ENCODE peak calls at places on chromosome 22, in seven cellular contexts. E is colonic mucosa, O is mammary epithelial cell, L is left ventricle myocardium inferior, I is SK-N-SH, B is pancreas, T is heart left ventricle. S is an unnamed sample.

GRCh38 chr22:46328797-46329196 is 6.7 kb upstream of the TRMU start:
- DNase-seq in E (no peak), O (no peak), L (no peak), I (no peak), B (peak), T (no peak), S (no peak)

GRCh38 chr22:44957267-44957905 is 52.4 kb downstream of the PHF21B start:
- DNase-seq in E (no peak), O (no peak), L (no peak), I (no peak), B (no peak), T (no peak), S (peak)

GRCh38 chr22:48710410-48710809 is 1117.3 kb downstream of the BRD1 start:
- DNase-seq in E (no peak), O (no peak), L (peak), I (no peak), B (no peak), T (no peak), S (no peak)

GRCh38 chr22:26792522-26792921 is 135.1 kb downstream of the MIAT start:
- DNase-seq in E (no peak), O (no peak), L (no peak), I (no peak), B (no peak), T (no peak), S (no peak)

GRCh38 chr22:32571764-32572163 is 97.2 kb downstream of the FBXO7 start:
- DNase-seq in E (no peak), O (no peak), L (no peak), I (no peak), B (no peak), T (no peak), S (no peak)

GRCh38 chr22:35637943-35638342 is 10.3 kb upstream of the APOL6 start:
- DNase-seq in E (no peak), O (no peak), L (no peak), I (no peak), B (no peak), T (no peak), S (no peak)

GRCh38 chr22:32780726-32781310 is 20.7 kb upstream of the TIMP3 start:
- DNase-seq in E (no peak), O (no peak), L (no peak), I (no peak), B (no peak), T (no peak), S (no peak)

GRCh38 chr22:50733521-50734342 is 4.3 kb upstream of the ACR start:
- DNase-seq in E (no peak), O (no peak), L (peak), I (peak), B (no peak), T (peak), S (no peak)

GRCh38 chr22:46602025-46602424 is 18.2 kb upstream of the GRAMD4 start:
- DNase-seq in E (no peak), O (no peak), L (peak), I (no peak), B (no peak), T (no peak), S (no peak)

GRCh38 chr22:41910599-41911291 is 4.1 kb downstream of the SHISA8 start:
- DNase-seq in E (no peak), O (no peak), L (peak), I (peak), B (no peak), T (no peak), S (peak)

GRCh38 chr22:35384973-35385588 is 4.2 kb downstream of the HMOX1 start:
- DNase-seq in E (no peak), O (no peak), L (no peak), I (no peak), B (no peak), T (no peak), S (no peak)

GRCh38 chr22:48585916-48586798 is 1241.5 kb downstream of the BRD1 start:
- DNase-seq in E (no peak), O (no peak), L (no peak), I (no peak), B (peak), T (peak), S (no peak)

GRCh38 chr22:31055322-31056159 is 25.6 kb upstream of the SMTN start:
- DNase-seq in E (peak), O (peak), L (peak), I (peak), B (peak), T (peak), S (peak)

GRCh38 chr22:31080848-31081649 is at the start of gene SMTN:
- DNase-seq in E (peak), O (peak), L (peak), I (peak), B (peak), T (peak), S (peak)

GRCh38 chr22:25746012-25746373 is 4.0 kb downstream of the MYO18B start:
- DNase-seq in E (no peak), O (peak), L (no peak), I (peak), B (no peak), T (no peak), S (no peak)

GRCh38 chr22:27804016-27804415 is 2.5 kb upstream of the MN1 start:
- DNase-seq in E (no peak), O (no peak), L (no peak), I (no peak), B (no peak), T (no peak), S (no peak)
- H3K27ac ChIP-seq in E (no peak), O (no peak), L (no peak), I (no peak), B (no peak), T (no peak), S (no peak)

DNA sequence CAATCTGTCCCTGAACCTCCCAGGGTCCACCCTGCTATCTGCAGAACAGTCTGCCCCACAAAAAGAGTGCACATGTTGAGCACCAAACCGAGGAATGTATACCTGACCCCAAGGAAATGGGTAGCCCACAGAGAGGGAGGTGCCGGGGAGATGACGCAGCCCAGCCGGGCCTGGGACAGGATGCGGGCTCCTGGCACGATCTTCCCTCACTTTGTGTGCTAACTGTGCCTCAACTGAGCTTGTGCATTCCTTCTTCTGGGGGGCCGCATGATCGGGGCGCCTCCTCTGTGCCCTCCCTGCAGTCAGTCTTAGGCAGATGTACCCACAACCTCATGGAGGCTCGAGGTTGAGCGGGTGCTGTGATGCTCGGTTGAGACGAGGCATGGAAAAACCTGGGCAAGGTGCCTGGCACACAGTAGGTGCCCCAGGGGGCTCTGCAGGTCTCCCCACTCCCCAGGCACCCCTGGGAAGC is 2.4 kb downstream of the GAS2L1 start:
- DNase-seq in E (no peak), O (peak), L (no peak), I (peak), B (peak), T (no peak), S (peak)
- H3K4me3 ChIP-seq in E (no peak), O (peak), L (peak), I (peak), B (no peak), T (peak), S (no peak)

DNA sequence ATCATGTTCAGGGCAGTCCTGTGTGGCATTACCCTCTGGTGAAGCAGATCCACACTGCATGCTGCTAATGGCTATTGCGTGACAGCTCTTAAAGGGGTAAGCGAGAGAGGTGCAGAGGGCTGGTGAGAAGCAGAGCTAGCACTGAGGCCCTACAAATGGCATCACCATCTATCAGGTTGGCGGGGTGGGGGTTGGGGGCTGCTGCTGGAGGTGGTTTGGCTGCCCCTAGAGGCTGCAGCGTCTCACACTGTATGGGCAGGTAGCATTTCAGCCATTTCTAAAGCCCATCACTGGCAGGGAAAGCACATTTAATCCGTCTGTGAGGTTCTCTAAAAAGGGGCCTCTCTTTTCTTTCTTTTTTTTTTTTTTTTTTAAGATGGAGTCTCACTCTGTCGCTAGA is 16.8 kb upstream of the TMA7B start:
- DNase-seq in E (no peak), O (no peak), L (no peak), I (no peak), B (no peak), T (no peak), S (peak)
- TF ChIP-seq CTCF in E (no peak), O (no peak), L (no peak), I (no peak), B (no peak), T (no peak), S (peak)

GRCh38 chr22:43652845-43653244 is 159.3 kb downstream of the EFCAB6 start:
- DNase-seq in E (no peak), O (no peak), L (no peak), I (no peak), B (no peak), T (no peak), S (no peak)
- H3K27ac ChIP-seq in E (no peak), O (no peak), L (no peak), I (no peak), B (no peak), T (no peak), S (no peak)

DNA sequence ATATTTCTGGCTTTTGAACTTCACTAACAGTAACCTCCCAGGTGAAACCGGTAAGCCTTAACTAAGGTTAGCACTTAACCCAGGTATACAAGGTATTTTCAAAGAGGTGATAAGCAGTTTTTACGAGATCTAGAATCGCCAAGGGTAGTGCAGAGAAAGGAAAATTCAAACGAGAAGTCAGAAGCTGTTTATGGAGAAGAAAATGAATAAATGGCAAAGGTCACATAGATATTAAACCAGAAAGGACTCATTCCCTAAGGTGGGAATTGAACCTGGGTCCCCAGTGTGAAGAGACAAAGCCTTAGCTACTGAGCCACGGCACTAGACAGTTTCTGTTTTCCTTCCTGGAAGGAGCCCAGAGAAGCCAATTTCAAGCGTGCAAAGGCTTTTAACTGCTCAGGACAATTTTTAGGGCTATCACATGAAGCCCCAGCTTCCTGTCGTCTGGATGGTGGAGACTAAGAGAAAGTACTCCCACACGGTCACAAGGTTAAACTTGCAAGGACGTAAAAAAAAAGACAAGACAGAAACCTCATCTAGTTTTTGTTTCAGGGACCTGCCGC is 5.7 kb upstream of the C1QTNF6 start:
- DNase-seq in E (peak), O (peak), L (no peak), I (no peak), B (no peak), T (peak), S (no peak)
- H3K4me3 ChIP-seq in E (no peak), O (no peak), L (no peak), I (no peak), B (no peak), T (no peak), S (no peak)

DNA sequence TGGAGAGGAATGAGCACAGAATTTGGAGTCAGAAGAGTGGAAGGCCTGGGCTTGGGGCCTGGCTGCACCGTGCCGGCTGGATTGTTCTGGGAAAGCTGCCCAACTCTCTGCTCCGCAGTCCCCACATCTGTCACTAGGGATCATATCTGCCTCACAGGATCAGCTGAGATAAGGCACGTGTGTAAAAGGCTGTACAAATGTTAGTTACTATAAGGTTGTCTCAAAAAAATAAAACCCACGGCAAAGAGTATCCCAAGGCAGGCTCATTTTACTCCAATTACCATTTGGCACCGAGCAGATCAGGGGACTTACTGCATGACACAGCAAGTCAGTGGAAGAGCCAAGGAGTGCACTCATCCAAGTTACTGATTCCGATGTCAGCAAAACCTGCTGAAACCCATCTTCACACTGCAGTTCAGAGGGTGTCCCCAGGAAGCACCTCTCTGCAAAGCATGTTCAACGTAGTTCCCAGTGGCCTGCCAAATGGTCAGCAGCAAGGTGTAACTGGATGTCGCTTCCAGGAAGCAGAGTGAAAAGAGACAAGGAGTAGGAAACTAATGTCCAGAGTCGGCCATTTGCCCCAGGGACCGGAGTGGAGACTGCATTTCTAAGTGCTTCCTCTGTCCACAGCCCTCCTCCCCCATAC is 18.1 kb upstream of the MRTFA start:
- DNase-seq in E (no peak), O (peak), L (peak), I (peak), B (no peak), T (peak), S (peak)
- TF ChIP-seq CTCF in E (no peak), O (peak), L (peak), I (no peak), B (no peak), T (no peak), S (peak)

GRCh38 chr22:37631448-37632173 is 7.9 kb upstream of the SH3BP1 start:
- DNase-seq in E (no peak), O (no peak), L (no peak), I (no peak), B (no peak), T (no peak), S (no peak)
- H3K27ac ChIP-seq in E (no peak), O (no peak), L (peak), I (peak), B (no peak), T (no peak), S (no peak)

GRCh38 chr22:36977401-36977861 is 41.8 kb downstream of the TST start:
- DNase-seq in E (peak), O (no peak), L (peak), I (peak), B (peak), T (peak), S (peak)
- H3K4me3 ChIP-seq in E (peak), O (no peak), L (peak), I (peak), B (peak), T (peak), S (peak)

DNA sequence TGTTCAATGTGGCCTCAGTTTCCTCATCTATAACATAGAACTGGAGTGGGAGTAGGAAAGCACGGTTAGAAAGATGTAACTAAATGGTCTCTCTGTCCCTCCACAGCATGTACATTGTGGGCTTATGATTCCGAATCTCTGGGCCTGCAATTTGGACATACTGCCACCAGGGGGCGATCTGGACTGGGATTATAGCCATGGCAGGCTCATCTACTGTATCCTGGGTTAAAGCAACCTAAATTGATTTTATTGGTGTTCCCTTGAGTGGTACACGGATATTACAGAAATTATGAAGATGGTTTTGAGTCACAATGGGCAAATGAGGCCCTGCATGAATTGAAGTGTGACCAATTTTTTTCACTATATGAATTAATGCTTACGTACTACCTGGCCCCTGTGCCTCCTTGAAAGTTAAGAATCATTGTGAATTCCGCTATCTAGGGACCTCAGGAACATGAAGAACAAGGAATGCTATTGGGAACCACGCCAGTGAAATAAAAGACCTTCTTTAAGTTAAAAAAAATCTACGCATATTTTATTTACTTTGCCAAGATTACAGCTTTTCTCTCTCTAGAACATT is 32.9 kb downstream of the TST start:
- DNase-seq in E (peak), O (no peak), L (no peak), I (no peak), B (no peak), T (no peak), S (peak)
- TF ChIP-seq CTCF in E (peak), O (peak), L (peak), I (peak), B (peak), T (peak), S (peak)

GRCh38 chr22:22721681-22722309 is 77.4 kb downstream of the GGTLC2 start:
- DNase-seq in E (no peak), O (peak), L (no peak), I (no peak), B (no peak), T (no peak), S (no peak)
- H3K27ac ChIP-seq in E (no peak), O (no peak), L (no peak), I (no peak), B (no peak), T (no peak), S (no peak)